ENCODE peak calls at places on chromosomes 16 and 17, in nine cellular contexts. One of them, this sample, is unnamed. For H3K4me1, the result is how much of the 10 kb centered on the place peaks cover.

GRCh38 chr16:50602531-50603205 is 54.5 kb downstream of the NKD1 start:
- DNase-seq in ovary: no peak
- DNase-seq in right lobe of liver: no peak
- DNase-seq in naive thymus-derived CD4-positive, alpha-beta T cell: no peak
- DNase-seq in CD4-positive, alpha-beta memory T cell: peak
- DNase-seq in spleen: no peak
- DNase-seq in HCT116: no peak
- DNase-seq in endodermal cell: no peak
- DNase-seq in uterus: no peak
- DNase-seq in this sample: no peak

GRCh38 chr17:50919321-50920040 is 53.3 kb upstream of the TOB1 start:
- DNase-seq in naive thymus-derived CD4-positive, alpha-beta T cell: peak
- DNase-seq in uterus: peak
- DNase-seq in ovary: peak
- DNase-seq in right lobe of liver: peak
- DNase-seq in CD4-positive, alpha-beta memory T cell: peak
- DNase-seq in endodermal cell: peak
- DNase-seq in HCT116: no peak
- DNase-seq in spleen: peak
- DNase-seq in this sample: peak

GRCh38 chr17:64291268-64291851 is 28.3 kb upstream of the TEX2 start:
- DNase-seq in ovary: no peak
- DNase-seq in CD4-positive, alpha-beta memory T cell: no peak
- DNase-seq in HCT116: no peak
- DNase-seq in spleen: no peak
- DNase-seq in uterus: no peak
- DNase-seq in naive thymus-derived CD4-positive, alpha-beta T cell: no peak
- DNase-seq in right lobe of liver: no peak
- DNase-seq in endodermal cell: no peak
- DNase-seq in this sample: peak

GRCh38 chr16:30985401-30986128 is 558 bp downstream of the HSD3B7 start:
- DNase-seq in spleen: no peak
- DNase-seq in HCT116: peak
- DNase-seq in naive thymus-derived CD4-positive, alpha-beta T cell: no peak
- DNase-seq in ovary: no peak
- DNase-seq in endodermal cell: peak
- DNase-seq in right lobe of liver: peak
- DNase-seq in uterus: peak
- DNase-seq in CD4-positive, alpha-beta memory T cell: no peak
- DNase-seq in this sample: peak

GRCh38 chr16:65200857-65201256 is 79.0 kb upstream of the CDH11 start:
- DNase-seq in endodermal cell: no peak
- DNase-seq in uterus: no peak
- DNase-seq in naive thymus-derived CD4-positive, alpha-beta T cell: no peak
- DNase-seq in right lobe of liver: no peak
- DNase-seq in CD4-positive, alpha-beta memory T cell: no peak
- DNase-seq in HCT116: no peak
- DNase-seq in spleen: no peak
- DNase-seq in ovary: no peak
- DNase-seq in this sample: no peak

GRCh38 chr16:24568392-24568791 is 29.0 kb downstream of the RBBP6 start:
- DNase-seq in HCT116: no peak
- DNase-seq in right lobe of liver: no peak
- DNase-seq in ovary: no peak
- DNase-seq in CD4-positive, alpha-beta memory T cell: no peak
- DNase-seq in spleen: no peak
- DNase-seq in uterus: no peak
- DNase-seq in endodermal cell: no peak
- DNase-seq in naive thymus-derived CD4-positive, alpha-beta T cell: no peak
- DNase-seq in this sample: no peak

GRCh38 chr17:37299257-37299985 is 76.4 kb upstream of the C17orf78 start:
- DNase-seq in right lobe of liver: no peak
- DNase-seq in uterus: no peak
- DNase-seq in ovary: no peak
- DNase-seq in endodermal cell: peak
- DNase-seq in CD4-positive, alpha-beta memory T cell: no peak
- DNase-seq in HCT116: no peak
- DNase-seq in naive thymus-derived CD4-positive, alpha-beta T cell: no peak
- DNase-seq in spleen: no peak
- DNase-seq in this sample: no peak

GRCh38 chr16:78096386-78096785 is 3.1 kb upstream of the WWOX start:
- DNase-seq in ovary: no peak
- DNase-seq in right lobe of liver: no peak
- DNase-seq in uterus: no peak
- DNase-seq in CD4-positive, alpha-beta memory T cell: no peak
- DNase-seq in spleen: no peak
- DNase-seq in naive thymus-derived CD4-positive, alpha-beta T cell: no peak
- DNase-seq in endodermal cell: no peak
- DNase-seq in HCT116: no peak
- DNase-seq in this sample: no peak

GRCh38 chr17:37741334-37742113 is 3.3 kb downstream of the HNF1B start:
- DNase-seq in naive thymus-derived CD4-positive, alpha-beta T cell: no peak
- DNase-seq in right lobe of liver: no peak
- DNase-seq in CD4-positive, alpha-beta memory T cell: no peak
- DNase-seq in spleen: no peak
- DNase-seq in ovary: no peak
- DNase-seq in uterus: no peak
- DNase-seq in endodermal cell: no peak
- DNase-seq in HCT116: no peak
- DNase-seq in this sample: no peak

GRCh38 chr16:77111057-77111456 is 79.9 kb upstream of the MON1B start:
- DNase-seq in endodermal cell: no peak
- DNase-seq in ovary: no peak
- DNase-seq in right lobe of liver: no peak
- DNase-seq in uterus: no peak
- DNase-seq in CD4-positive, alpha-beta memory T cell: no peak
- DNase-seq in spleen: no peak
- DNase-seq in HCT116: no peak
- DNase-seq in naive thymus-derived CD4-positive, alpha-beta T cell: no peak
- DNase-seq in this sample: no peak

GRCh38 chr17:18978655-18979054 is 25.9 kb downstream of the FAM83G start:
- DNase-seq in naive thymus-derived CD4-positive, alpha-beta T cell: no peak
- DNase-seq in ovary: no peak
- DNase-seq in HCT116: no peak
- DNase-seq in right lobe of liver: no peak
- DNase-seq in spleen: no peak
- DNase-seq in CD4-positive, alpha-beta memory T cell: no peak
- DNase-seq in uterus: no peak
- DNase-seq in endodermal cell: no peak
- DNase-seq in this sample: no peak

GRCh38 chr17:7841309-7841621 is 7.2 kb downstream of the KDM6B start:
- DNase-seq in endodermal cell: no peak
- DNase-seq in right lobe of liver: no peak
- DNase-seq in spleen: no peak
- DNase-seq in uterus: no peak
- DNase-seq in HCT116: no peak
- DNase-seq in CD4-positive, alpha-beta memory T cell: no peak
- DNase-seq in naive thymus-derived CD4-positive, alpha-beta T cell: no peak
- DNase-seq in ovary: no peak
- DNase-seq in this sample: no peak

GRCh38 chr17:45869676-45870341 is 24.5 kb upstream of the MAPT start:
- DNase-seq in endodermal cell: no peak
- DNase-seq in ovary: no peak
- DNase-seq in CD4-positive, alpha-beta memory T cell: no peak
- DNase-seq in right lobe of liver: no peak
- DNase-seq in HCT116: no peak
- DNase-seq in spleen: no peak
- DNase-seq in naive thymus-derived CD4-positive, alpha-beta T cell: no peak
- DNase-seq in uterus: no peak
- DNase-seq in this sample: peak

GRCh38 chr17:74113326-74113725 is 90.2 kb upstream of the RPL38 start:
- DNase-seq in CD4-positive, alpha-beta memory T cell: no peak
- DNase-seq in ovary: no peak
- DNase-seq in uterus: no peak
- DNase-seq in naive thymus-derived CD4-positive, alpha-beta T cell: no peak
- DNase-seq in HCT116: no peak
- DNase-seq in endodermal cell: no peak
- DNase-seq in spleen: peak
- DNase-seq in right lobe of liver: no peak
- DNase-seq in this sample: no peak
- H3K4me1 ChIP-seq in CD4-positive, alpha-beta memory T cell: under half
- H3K4me1 ChIP-seq in ovary: under half
- H3K4me1 ChIP-seq in uterus: under half
- H3K4me1 ChIP-seq in naive thymus-derived CD4-positive, alpha-beta T cell: under half
- H3K4me1 ChIP-seq in HCT116: under half
- H3K4me1 ChIP-seq in endodermal cell: under half
- H3K4me1 ChIP-seq in spleen: under half
- H3K4me1 ChIP-seq in right lobe of liver: under half
- H3K4me1 ChIP-seq in this sample: under half

GRCh38 chr16:88773812-88774291 is 11.2 kb downstream of the PIEZO1 start:
- DNase-seq in HCT116: no peak
- DNase-seq in uterus: no peak
- DNase-seq in CD4-positive, alpha-beta memory T cell: no peak
- DNase-seq in ovary: peak
- DNase-seq in right lobe of liver: peak
- DNase-seq in naive thymus-derived CD4-positive, alpha-beta T cell: no peak
- DNase-seq in spleen: no peak
- DNase-seq in endodermal cell: peak
- DNase-seq in this sample: peak
- H3K4me1 ChIP-seq in HCT116: half or more
- H3K4me1 ChIP-seq in uterus: under half
- H3K4me1 ChIP-seq in CD4-positive, alpha-beta memory T cell: half or more
- H3K4me1 ChIP-seq in ovary: under half
- H3K4me1 ChIP-seq in right lobe of liver: under half
- H3K4me1 ChIP-seq in naive thymus-derived CD4-positive, alpha-beta T cell: under half
- H3K4me1 ChIP-seq in spleen: half or more
- H3K4me1 ChIP-seq in endodermal cell: under half
- H3K4me1 ChIP-seq in this sample: half or more

GRCh38 chr16:11685844-11686618 is 17.8 kb downstream of the SNN start:
- DNase-seq in CD4-positive, alpha-beta memory T cell: no peak
- DNase-seq in spleen: no peak
- DNase-seq in right lobe of liver: no peak
- DNase-seq in naive thymus-derived CD4-positive, alpha-beta T cell: no peak
- DNase-seq in ovary: no peak
- DNase-seq in endodermal cell: no peak
- DNase-seq in uterus: no peak
- DNase-seq in HCT116: no peak
- DNase-seq in this sample: no peak

GRCh38 chr16:11689031-11689840 is 21.0 kb downstream of the SNN start:
- DNase-seq in uterus: peak
- DNase-seq in naive thymus-derived CD4-positive, alpha-beta T cell: no peak
- DNase-seq in ovary: no peak
- DNase-seq in endodermal cell: no peak
- DNase-seq in right lobe of liver: no peak
- DNase-seq in HCT116: no peak
- DNase-seq in spleen: no peak
- DNase-seq in CD4-positive, alpha-beta memory T cell: no peak
- DNase-seq in this sample: no peak

GRCh38 chr16:11688520-11688886 is 20.2 kb downstream of the SNN start:
- DNase-seq in CD4-positive, alpha-beta memory T cell: no peak
- DNase-seq in endodermal cell: no peak
- DNase-seq in ovary: no peak
- DNase-seq in HCT116: no peak
- DNase-seq in uterus: no peak
- DNase-seq in naive thymus-derived CD4-positive, alpha-beta T cell: no peak
- DNase-seq in right lobe of liver: no peak
- DNase-seq in spleen: no peak
- DNase-seq in this sample: no peak

GRCh38 chr16:11686713-11687112 is 18.5 kb downstream of the SNN start:
- DNase-seq in uterus: no peak
- DNase-seq in CD4-positive, alpha-beta memory T cell: no peak
- DNase-seq in HCT116: no peak
- DNase-seq in ovary: no peak
- DNase-seq in spleen: no peak
- DNase-seq in endodermal cell: no peak
- DNase-seq in right lobe of liver: no peak
- DNase-seq in naive thymus-derived CD4-positive, alpha-beta T cell: no peak
- DNase-seq in this sample: no peak

GRCh38 chr16:11687606-11688519 is 19.6 kb downstream of the SNN start:
- DNase-seq in right lobe of liver: no peak
- DNase-seq in ovary: no peak
- DNase-seq in spleen: no peak
- DNase-seq in naive thymus-derived CD4-positive, alpha-beta T cell: no peak
- DNase-seq in CD4-positive, alpha-beta memory T cell: no peak
- DNase-seq in endodermal cell: no peak
- DNase-seq in uterus: peak
- DNase-seq in HCT116: no peak
- DNase-seq in this sample: no peak
- H3K4me1 ChIP-seq in right lobe of liver: under half
- H3K4me1 ChIP-seq in ovary: under half
- H3K4me1 ChIP-seq in spleen: under half
- H3K4me1 ChIP-seq in naive thymus-derived CD4-positive, alpha-beta T cell: under half
- H3K4me1 ChIP-seq in CD4-positive, alpha-beta memory T cell: under half
- H3K4me1 ChIP-seq in endodermal cell: under half
- H3K4me1 ChIP-seq in uterus: under half
- H3K4me1 ChIP-seq in HCT116: under half
- H3K4me1 ChIP-seq in this sample: under half

GRCh38 chr16:69406780-69407331 is 17.6 kb upstream of the CYB5B start:
- DNase-seq in right lobe of liver: no peak
- DNase-seq in HCT116: peak
- DNase-seq in CD4-positive, alpha-beta memory T cell: no peak
- DNase-seq in uterus: no peak
- DNase-seq in endodermal cell: no peak
- DNase-seq in naive thymus-derived CD4-positive, alpha-beta T cell: no peak
- DNase-seq in ovary: no peak
- DNase-seq in spleen: no peak
- DNase-seq in this sample: peak

GRCh38 chr16:69404275-69404805 is 18.5 kb upstream of the TERF2 start:
- DNase-seq in spleen: no peak
- DNase-seq in ovary: no peak
- DNase-seq in endodermal cell: no peak
- DNase-seq in HCT116: peak
- DNase-seq in right lobe of liver: no peak
- DNase-seq in uterus: peak
- DNase-seq in CD4-positive, alpha-beta memory T cell: no peak
- DNase-seq in naive thymus-derived CD4-positive, alpha-beta T cell: no peak
- DNase-seq in this sample: peak

GRCh38 chr16:69407702-69408323 is 16.6 kb upstream of the CYB5B start:
- DNase-seq in uterus: no peak
- DNase-seq in HCT116: no peak
- DNase-seq in endodermal cell: no peak
- DNase-seq in right lobe of liver: no peak
- DNase-seq in CD4-positive, alpha-beta memory T cell: no peak
- DNase-seq in ovary: no peak
- DNase-seq in spleen: no peak
- DNase-seq in naive thymus-derived CD4-positive, alpha-beta T cell: no peak
- DNase-seq in this sample: no peak

GRCh38 chr16:69405757-69406156 is 18.7 kb upstream of the CYB5B start:
- DNase-seq in spleen: no peak
- DNase-seq in endodermal cell: no peak
- DNase-seq in naive thymus-derived CD4-positive, alpha-beta T cell: no peak
- DNase-seq in right lobe of liver: no peak
- DNase-seq in uterus: no peak
- DNase-seq in ovary: no peak
- DNase-seq in CD4-positive, alpha-beta memory T cell: no peak
- DNase-seq in HCT116: no peak
- DNase-seq in this sample: no peak

DNA sequence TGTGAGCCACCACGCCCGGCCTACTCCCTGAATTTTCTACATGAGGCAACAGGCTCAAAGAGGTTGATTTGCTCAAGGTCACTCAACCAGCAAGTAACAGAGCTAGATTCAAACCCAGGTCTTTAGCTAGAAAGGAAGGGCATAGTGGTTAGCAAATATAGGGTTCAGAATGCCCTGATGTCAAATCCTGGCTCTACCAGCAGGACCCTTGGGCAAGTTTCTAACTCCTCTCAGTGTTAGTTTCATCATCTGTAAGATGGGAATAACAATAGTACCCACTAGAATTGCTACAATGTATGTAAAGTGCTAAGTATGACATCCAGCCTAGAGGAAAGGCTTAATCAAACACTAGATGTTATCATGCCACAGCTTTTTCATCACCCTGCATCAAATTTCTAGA is 19.1 kb upstream of the CYB5B start:
- DNase-seq in ovary: no peak
- DNase-seq in uterus: no peak
- DNase-seq in spleen: no peak
- DNase-seq in HCT116: no peak
- DNase-seq in naive thymus-derived CD4-positive, alpha-beta T cell: no peak
- DNase-seq in CD4-positive, alpha-beta memory T cell: no peak
- DNase-seq in right lobe of liver: no peak
- DNase-seq in endodermal cell: no peak
- DNase-seq in this sample: no peak
- H3K4me1 ChIP-seq in ovary: under half
- H3K4me1 ChIP-seq in uterus: under half
- H3K4me1 ChIP-seq in spleen: under half
- H3K4me1 ChIP-seq in HCT116: half or more
- H3K4me1 ChIP-seq in naive thymus-derived CD4-positive, alpha-beta T cell: under half
- H3K4me1 ChIP-seq in CD4-positive, alpha-beta memory T cell: under half
- H3K4me1 ChIP-seq in right lobe of liver: under half
- H3K4me1 ChIP-seq in endodermal cell: under half
- H3K4me1 ChIP-seq in this sample: under half